ENCODE peak calls at places on chromosomes 6 and 20, in seven cellular contexts. P is heart left ventricle, Y is osteoblast, G is fibroblast of the aortic adventitia, A is mucosa of descending colon, F is fibroblast of pulmonary artery, N is heart right ventricle. K is an unnamed sample.

GRCh38 chr6:153790048-153790447 is 249.0 kb upstream of the OPRM1 start:
- DNase-seq in G (peak), P (no peak), F (peak), N (no peak), Y (peak), A (peak), K (peak)

GRCh38 chr20:9028419-9028818 is 40.5 kb upstream of the PLCB4 start:
- DNase-seq in A (no peak), N (no peak), Y (peak), P (no peak), G (no peak), F (no peak), K (no peak)

GRCh38 chr6:165001502-165002157 is 307.8 kb downstream of the C6orf118 start:
- DNase-seq in G (no peak), N (no peak), A (no peak), P (no peak), F (no peak), Y (no peak), K (no peak)

GRCh38 chr6:66808771-66809170 is 1101.7 kb upstream of the EYS start:
- DNase-seq in P (no peak), A (no peak), F (no peak), Y (no peak), G (no peak), N (no peak), K (no peak)

GRCh38 chr6:165468836-165469235 is 159.4 kb upstream of the C6orf118 start:
- DNase-seq in Y (no peak), P (no peak), F (peak), A (no peak), N (no peak), G (peak), K (no peak)

GRCh38 chr20:19210426-19211155 is 1.9 kb upstream of the SLC24A3 start:
- DNase-seq in G (peak), Y (no peak), F (no peak), A (no peak), P (no peak), N (no peak), K (no peak)

GRCh38 chr6:17311595-17312311 is 30.6 kb downstream of the RBM24 start:
- DNase-seq in N (no peak), G (peak), Y (no peak), A (no peak), P (peak), F (peak), K (peak)

GRCh38 chr6:166728884-166729530 is 102.0 kb upstream of the RPS6KA2 start:
- DNase-seq in P (no peak), A (no peak), F (no peak), G (no peak), N (no peak), Y (peak), K (no peak)

GRCh38 chr20:14481863-14482262 is 144.5 kb upstream of the FLRT3 start:
- DNase-seq in Y (no peak), P (no peak), A (no peak), G (peak), F (peak), N (no peak), K (no peak)

GRCh38 chr6:129469070-129469662 is 240.8 kb downstream of the ARHGAP18 start:
- DNase-seq in Y (no peak), F (peak), N (no peak), G (no peak), P (no peak), A (no peak), K (no peak)
- TF ChIP-seq CTCF in Y (peak), F (peak), N (no peak), G (no peak), P (no peak), A (no peak), K (peak)

GRCh38 chr6:106870824-106871300 is 103.7 kb downstream of the CD24 start:
- DNase-seq in P (no peak), N (no peak), A (no peak), F (peak), G (peak), Y (peak), K (no peak)
- H3K4me3 ChIP-seq in P (no peak), N (no peak), A (no peak), F (no peak), G (no peak), Y (no peak), K (no peak)

GRCh38 chr6:132247381-132248159 is 153.7 kb downstream of the MOXD1 start:
- DNase-seq in P (no peak), G (peak), A (peak), N (no peak), Y (no peak), F (no peak), K (no peak)
- TF ChIP-seq CTCF in P (no peak), G (peak), A (no peak), N (no peak), Y (peak), F (peak), K (no peak)

GRCh38 chr6:158939255-158940170 is 60.5 kb downstream of the RSPH3 start:
- DNase-seq in Y (peak), G (no peak), A (peak), N (no peak), F (no peak), P (no peak), K (no peak)
- H3K4me3 ChIP-seq in Y (peak), G (no peak), A (no peak), N (no peak), F (peak), P (peak), K (peak)

GRCh38 chr20:10094566-10095173 is 59.9 kb downstream of the ANKEF1 start:
- DNase-seq in Y (no peak), G (no peak), A (no peak), N (no peak), P (no peak), F (peak), K (no peak)
- TF ChIP-seq CTCF in Y (peak), G (no peak), A (no peak), N (no peak), P (no peak), F (peak), K (peak)

K was measured in epithelial cell of proximal tubule.